ENCODE peak calls at places on chromosome 17, in nine cellular contexts. X is stimulated activated CD8-positive, alpha-beta memory T cell treated with anti-CD3 and anti-CD28 coated beads, Interleukin-7, amount 100 ng/mL, for 1 hour; J is B cell; E is HCT116; U is testis; P is amniotic stem cell; V is iPS-NIHi11; C is NCI-H1436; R is GM12891. F is an unnamed sample.

GRCh38 chr17:39011907-39012468 is 44.8 kb upstream of the FBXO47 start:
- DNase-seq in E (no peak), V (peak), X (no peak), C (no peak), R (no peak), P (no peak), U (no peak), J (no peak), F (peak)

GRCh38 chr17:7486181-7486580 is 2.0 kb downstream of the POLR2A start:
- DNase-seq in R (no peak), P (no peak), J (no peak), U (no peak), V (no peak), C (no peak), E (no peak), X (no peak), F (no peak)

GRCh38 chr17:76079577-76080206 is 710 bp downstream of the ZACN start:
- DNase-seq in E (no peak), R (peak), V (peak), P (no peak), J (no peak), U (no peak), C (no peak), X (no peak), F (peak)

GRCh38 chr17:39461911-39462641 is 790 bp downstream of the CDK12 start:
- DNase-seq in X (no peak), P (peak), C (no peak), J (peak), U (peak), V (peak), R (no peak), E (no peak), F (peak)

GRCh38 chr17:5552841-5553240 is 31.5 kb downstream of the NLRP1 start:
- DNase-seq in X (no peak), P (no peak), V (no peak), J (no peak), C (no peak), U (no peak), R (no peak), E (no peak), F (no peak)

GRCh38 chr17:8965394-8966168 is at the start of gene PIK3R5:
- DNase-seq in C (no peak), X (peak), R (peak), P (no peak), U (peak), J (peak), V (peak), E (no peak), F (peak)

GRCh38 chr17:43766413-43767052 is 7.9 kb upstream of the SOST start:
- DNase-seq in X (peak), C (peak), U (peak), J (no peak), V (peak), E (peak), P (no peak), R (no peak), F (peak)

GRCh38 chr17:9729034-9729650 is 62.2 kb downstream of the DHRS7C start:
- DNase-seq in R (peak), E (peak), P (no peak), V (peak), C (peak), J (peak), X (no peak), U (peak), F (peak)

GRCh38 chr17:18025596-18026407 is 13.2 kb downstream of the ATPAF2 start:
- DNase-seq in X (no peak), J (no peak), R (no peak), V (no peak), E (no peak), U (no peak), C (no peak), P (no peak), F (no peak)

GRCh38 chr17:27978689-27979175 is 63.7 kb upstream of the NLK start:
- DNase-seq in E (no peak), U (no peak), R (no peak), C (no peak), P (no peak), J (no peak), X (no peak), V (no peak), F (no peak)

GRCh38 chr17:35073991-35074627 is 10.6 kb upstream of the RFFL start:
- DNase-seq in J (no peak), V (no peak), E (no peak), X (no peak), R (no peak), U (no peak), P (no peak), C (no peak), F (no peak)

GRCh38 chr17:78923660-78924453 is 1.3 kb downstream of the TIMP2 start:
- DNase-seq in C (peak), X (peak), R (peak), V (peak), U (peak), J (peak), P (no peak), E (peak), F (peak)

GRCh38 chr17:30349252-30349651 is 15.4 kb upstream of the TMIGD1 start:
- DNase-seq in P (no peak), X (no peak), J (no peak), E (no peak), R (no peak), V (no peak), U (no peak), C (no peak), F (no peak)

GRCh38 chr17:38877130-38877851 is 7.4 kb downstream of the LASP1 start:
- DNase-seq in J (peak), C (peak), E (no peak), V (no peak), X (no peak), R (no peak), U (no peak), P (no peak), F (peak)

GRCh38 chr17:57900991-57901743 is 51.3 kb upstream of the MRPS23 start:
- DNase-seq in X (no peak), J (no peak), U (no peak), R (no peak), P (no peak), C (peak), V (no peak), E (no peak), F (no peak)

GRCh38 chr17:47810200-47810821 is 11.3 kb downstream of the OSBPL7 start:
- DNase-seq in R (no peak), P (peak), V (peak), J (peak), C (no peak), X (no peak), E (peak), U (no peak), F (peak)

GRCh38 chr17:50213026-50214015 is 11.9 kb upstream of the COL1A1 start:
- DNase-seq in V (peak), E (no peak), P (no peak), X (no peak), U (no peak), J (peak), C (no peak), R (peak), F (peak)

GRCh38 chr17:79473111-79473835 is 137.6 kb downstream of the RBFOX3 start:
- DNase-seq in R (no peak), U (peak), X (no peak), V (no peak), E (no peak), J (no peak), P (no peak), C (no peak), F (peak)

GRCh38 chr17:57165754-57166153 is 80.7 kb downstream of the AKAP1 start:
- DNase-seq in V (no peak), R (no peak), J (no peak), X (no peak), P (no peak), U (no peak), C (no peak), E (no peak), F (no peak)

GRCh38 chr17:21275047-21275578 is 9.4 kb upstream of the MAP2K3 start:
- DNase-seq in E (no peak), P (no peak), X (no peak), J (no peak), R (no peak), V (peak), U (no peak), C (no peak), F (peak)

GRCh38 chr17:9473716-9474115 is 101.9 kb downstream of the STX8 start:
- DNase-seq in X (no peak), C (no peak), U (no peak), V (no peak), J (no peak), R (no peak), E (no peak), P (no peak), F (no peak)

GRCh38 chr17:82403662-82404660 is 14.2 kb upstream of the HEXD start:
- DNase-seq in V (peak), X (no peak), U (no peak), E (no peak), J (no peak), R (no peak), P (no peak), C (no peak), F (no peak)

GRCh38 chr17:73851921-73852320 is 207.7 kb upstream of the SDK2 start:
- DNase-seq in U (peak), C (no peak), E (no peak), P (no peak), X (no peak), R (no peak), J (no peak), V (no peak), F (no peak)

F was measured in NCI-H82.